ENCODE peak calls at places on chromosomes 1 and 21, in six cellular contexts. One of them, this sample, is unnamed.

GRCh38 chr1:99767996-99768524 is 1.6 kb upstream of the FRRS1 start:
- DNase-seq in uterus: no peak
- DNase-seq in GM23248: no peak
- DNase-seq in aorta: no peak
- DNase-seq in esophagus squamous epithelium: no peak
- DNase-seq in lung: no peak
- DNase-seq in this sample: no peak

GRCh38 chr1:21875621-21876063 is 61.5 kb downstream of the HSPG2 start:
- DNase-seq in lung: no peak
- DNase-seq in aorta: no peak
- DNase-seq in GM23248: no peak
- DNase-seq in esophagus squamous epithelium: no peak
- DNase-seq in uterus: no peak
- DNase-seq in this sample: no peak

GRCh38 chr1:209547626-209548025 is 35.9 kb upstream of the CAMK1G start:
- DNase-seq in lung: no peak
- DNase-seq in aorta: no peak
- DNase-seq in GM23248: no peak
- DNase-seq in esophagus squamous epithelium: no peak
- DNase-seq in uterus: no peak
- DNase-seq in this sample: no peak

GRCh38 chr1:194533641-194534040 is 1347.2 kb upstream of the B3GALT2 start:
- DNase-seq in lung: no peak
- DNase-seq in esophagus squamous epithelium: no peak
- DNase-seq in uterus: no peak
- DNase-seq in GM23248: no peak
- DNase-seq in aorta: no peak
- DNase-seq in this sample: no peak

GRCh38 chr1:82318265-82318664 is 517.5 kb downstream of the ADGRL2 start:
- DNase-seq in uterus: no peak
- DNase-seq in aorta: no peak
- DNase-seq in GM23248: no peak
- DNase-seq in lung: no peak
- DNase-seq in esophagus squamous epithelium: no peak
- DNase-seq in this sample: no peak

GRCh38 chr1:221487781-221488520 is 253.9 kb downstream of the DUSP10 start:
- DNase-seq in esophagus squamous epithelium: no peak
- DNase-seq in aorta: no peak
- DNase-seq in GM23248: peak; percentile 68
- DNase-seq in lung: no peak
- DNase-seq in uterus: no peak
- DNase-seq in this sample: no peak

GRCh38 chr1:227941509-227942020 is 6.2 kb downstream of the WNT9A start:
- DNase-seq in GM23248: no peak
- DNase-seq in lung: no peak
- DNase-seq in esophagus squamous epithelium: no peak
- DNase-seq in uterus: no peak
- DNase-seq in aorta: no peak
- DNase-seq in this sample: no peak

GRCh38 chr1:82225407-82226197 is 424.9 kb downstream of the ADGRL2 start:
- DNase-seq in uterus: no peak
- DNase-seq in lung: no peak
- DNase-seq in GM23248: peak; percentile 53
- DNase-seq in esophagus squamous epithelium: no peak
- DNase-seq in aorta: peak; percentile 43
- DNase-seq in this sample: no peak

GRCh38 chr1:115286431-115287205 is 51.4 kb downstream of the NGF start:
- DNase-seq in GM23248: peak; percentile 56
- DNase-seq in esophagus squamous epithelium: no peak
- DNase-seq in lung: no peak
- DNase-seq in aorta: no peak
- DNase-seq in uterus: no peak
- DNase-seq in this sample: no peak

GRCh38 chr1:43655953-43656352 is 6.0 kb downstream of the KDM4A start:
- DNase-seq in uterus: no peak
- DNase-seq in aorta: no peak
- DNase-seq in GM23248: no peak
- DNase-seq in lung: no peak
- DNase-seq in esophagus squamous epithelium: no peak
- DNase-seq in this sample: no peak

GRCh38 chr1:86750076-86750475 is 45.7 kb downstream of the SH3GLB1 start:
- DNase-seq in lung: no peak
- DNase-seq in esophagus squamous epithelium: no peak
- DNase-seq in uterus: no peak
- DNase-seq in aorta: no peak
- DNase-seq in GM23248: peak; percentile 48
- DNase-seq in this sample: no peak

GRCh38 chr21:26587621-26588260 is 14.7 kb upstream of the CYYR1 start:
- DNase-seq in esophagus squamous epithelium: no peak
- DNase-seq in aorta: no peak
- DNase-seq in uterus: peak; percentile 26
- DNase-seq in lung: no peak
- DNase-seq in GM23248: peak; percentile 74
- DNase-seq in this sample: no peak

GRCh38 chr1:74835046-74835445 is 102.1 kb downstream of the TYW3 start:
- DNase-seq in GM23248: no peak
- DNase-seq in uterus: no peak
- DNase-seq in lung: no peak
- DNase-seq in aorta: no peak
- DNase-seq in esophagus squamous epithelium: no peak
- DNase-seq in this sample: no peak

GRCh38 chr1:184405743-184406142 is 18.9 kb downstream of the C1orf21 start:
- DNase-seq in esophagus squamous epithelium: no peak
- DNase-seq in GM23248: no peak
- DNase-seq in aorta: no peak
- DNase-seq in lung: no peak
- DNase-seq in uterus: no peak
- DNase-seq in this sample: no peak

GRCh38 chr1:185823471-185823870 is 89.3 kb downstream of the HMCN1 start:
- DNase-seq in aorta: no peak
- DNase-seq in uterus: no peak
- DNase-seq in lung: no peak
- DNase-seq in esophagus squamous epithelium: no peak
- DNase-seq in GM23248: peak; percentile 24
- DNase-seq in this sample: no peak

GRCh38 chr1:221874285-221875003 is 132.6 kb upstream of the DUSP10 start:
- DNase-seq in esophagus squamous epithelium: no peak
- DNase-seq in lung: no peak
- DNase-seq in GM23248: peak; percentile 75
- DNase-seq in aorta: no peak
- DNase-seq in uterus: no peak
- DNase-seq in this sample: no peak

GRCh38 chr1:18939398-18940302 is 16.8 kb downstream of the IFFO2 start:
- DNase-seq in aorta: no peak
- DNase-seq in uterus: no peak
- DNase-seq in GM23248: peak; percentile 76
- DNase-seq in esophagus squamous epithelium: no peak
- DNase-seq in lung: no peak
- DNase-seq in this sample: no peak

GRCh38 chr1:99749948-99750347 is 16.5 kb downstream of the FRRS1 start:
- DNase-seq in uterus: no peak
- DNase-seq in aorta: no peak
- DNase-seq in lung: no peak
- DNase-seq in esophagus squamous epithelium: no peak
- DNase-seq in GM23248: no peak
- DNase-seq in this sample: no peak

GRCh38 chr1:171311771-171312558 is 2.0 kb upstream of the FMO4 start:
- DNase-seq in aorta: no peak
- DNase-seq in lung: no peak
- DNase-seq in uterus: no peak
- DNase-seq in GM23248: no peak
- DNase-seq in esophagus squamous epithelium: no peak
- DNase-seq in this sample: no peak

GRCh38 chr1:67530071-67530470 is 99.9 kb upstream of the SERBP1 start:
- DNase-seq in uterus: no peak
- DNase-seq in lung: no peak
- DNase-seq in esophagus squamous epithelium: no peak
- DNase-seq in GM23248: no peak
- DNase-seq in aorta: no peak
- DNase-seq in this sample: no peak

GRCh38 chr1:43068911-43069310 is 103.2 kb downstream of the EBNA1BP2 start:
- DNase-seq in GM23248: no peak
- DNase-seq in uterus: no peak
- DNase-seq in esophagus squamous epithelium: no peak
- DNase-seq in lung: no peak
- DNase-seq in aorta: no peak
- DNase-seq in this sample: no peak

DNA sequence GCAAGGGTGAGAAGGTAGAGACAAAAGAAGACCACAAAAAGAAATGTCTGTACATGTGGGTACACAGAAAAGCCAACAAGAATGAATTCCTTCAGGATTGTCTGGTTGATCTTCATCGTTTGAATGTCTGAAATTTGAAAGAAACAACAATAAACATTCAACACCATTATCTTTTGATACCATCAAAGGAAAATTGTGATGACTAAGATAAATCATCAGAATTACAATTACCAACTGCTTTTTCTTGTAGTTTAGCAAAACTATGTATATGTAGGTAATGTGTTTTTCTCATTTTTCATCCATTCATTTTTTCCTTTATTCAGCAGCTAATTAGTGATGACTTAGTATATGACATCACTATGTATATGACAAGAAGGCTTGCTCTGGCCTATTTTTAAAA is at the start of gene OR10X1:
- DNase-seq in esophagus squamous epithelium: no peak
- DNase-seq in uterus: no peak
- DNase-seq in aorta: no peak
- DNase-seq in GM23248: no peak
- DNase-seq in lung: no peak
- DNase-seq in this sample: no peak
- H3K9me3 ChIP-seq in esophagus squamous epithelium: no peaks in the 10 kb centered on the region
- H3K9me3 ChIP-seq in uterus: no peaks in the 10 kb centered on the region
- H3K9me3 ChIP-seq in aorta: peaks cover 1% of the 10 kb centered on the region
- H3K9me3 ChIP-seq in GM23248: no peaks in the 10 kb centered on the region
- H3K9me3 ChIP-seq in lung: peaks cover 2% of the 10 kb centered on the region
- H3K9me3 ChIP-seq in this sample: no peaks in the 10 kb centered on the region

GRCh38 chr1:41199375-41199774 is 42.7 kb downstream of the SCMH1 start:
- DNase-seq in aorta: no peak
- DNase-seq in GM23248: no peak
- DNase-seq in uterus: no peak
- DNase-seq in esophagus squamous epithelium: no peak
- DNase-seq in lung: no peak
- DNase-seq in this sample: no peak
- H3K9me3 ChIP-seq in aorta: no peaks in the 10 kb centered on the region
- H3K9me3 ChIP-seq in GM23248: no peaks in the 10 kb centered on the region
- H3K9me3 ChIP-seq in uterus: peaks cover 3% of the 10 kb centered on the region
- H3K9me3 ChIP-seq in esophagus squamous epithelium: no peaks in the 10 kb centered on the region
- H3K9me3 ChIP-seq in lung: no peaks in the 10 kb centered on the region
- H3K9me3 ChIP-seq in this sample: no peaks in the 10 kb centered on the region

GRCh38 chr1:2940178-2940577 is 81.1 kb upstream of the ACTRT2 start:
- DNase-seq in uterus: no peak
- DNase-seq in aorta: no peak
- DNase-seq in lung: no peak
- DNase-seq in esophagus squamous epithelium: no peak
- DNase-seq in GM23248: no peak
- DNase-seq in this sample: no peak
- H3K9me3 ChIP-seq in uterus: peaks cover 5% of the 10 kb centered on the region
- H3K9me3 ChIP-seq in aorta: no peaks in the 10 kb centered on the region
- H3K9me3 ChIP-seq in lung: peaks cover 31% of the 10 kb centered on the region
- H3K9me3 ChIP-seq in esophagus squamous epithelium: peaks cover 9% of the 10 kb centered on the region
- H3K9me3 ChIP-seq in GM23248: no peaks in the 10 kb centered on the region
- H3K9me3 ChIP-seq in this sample: no peaks in the 10 kb centered on the region

DNA sequence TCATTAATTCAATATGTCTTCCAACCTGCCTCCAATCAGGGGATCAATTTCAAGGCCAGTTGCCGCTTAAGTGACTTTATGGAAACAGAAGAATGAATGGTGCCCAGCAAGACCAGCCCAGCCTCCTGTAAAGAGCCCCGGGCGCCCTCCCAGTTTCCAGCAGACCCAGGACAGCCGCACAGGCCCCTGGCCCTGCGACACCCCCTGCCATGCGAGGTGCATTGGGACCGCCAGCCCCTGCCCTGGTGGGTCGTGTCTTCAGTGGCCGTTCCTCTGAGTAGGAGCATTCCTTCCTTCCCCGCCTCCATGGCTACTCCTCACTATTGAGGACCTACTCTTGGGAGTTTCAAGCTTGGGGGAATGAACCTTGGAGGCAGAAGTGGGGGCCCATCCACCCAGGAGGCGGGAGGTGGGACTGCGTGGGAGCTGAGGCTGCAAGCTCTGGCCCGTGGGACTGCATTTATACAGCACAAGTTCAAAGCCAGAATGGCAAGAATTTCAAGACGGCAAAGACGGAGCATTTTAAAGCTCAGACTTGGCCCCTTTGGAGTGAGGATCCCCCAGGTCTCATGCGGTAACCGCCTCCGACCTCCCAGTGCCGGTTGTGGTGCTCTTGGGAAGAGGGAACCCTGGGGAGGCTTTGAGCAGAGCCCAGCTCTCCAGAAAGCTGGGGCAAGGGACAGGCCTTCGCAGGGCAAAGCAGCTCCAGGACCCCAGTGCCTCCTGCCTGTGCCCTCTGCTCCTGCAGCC is 73.1 kb upstream of the ACTRT2 start:
- DNase-seq in lung: no peak
- DNase-seq in uterus: no peak
- DNase-seq in aorta: peak; percentile 16
- DNase-seq in GM23248: no peak
- DNase-seq in esophagus squamous epithelium: no peak
- DNase-seq in this sample: no peak
- H3K9me3 ChIP-seq in lung: peaks cover 13% of the 10 kb centered on the region
- H3K9me3 ChIP-seq in uterus: no peaks in the 10 kb centered on the region
- H3K9me3 ChIP-seq in aorta: no peaks in the 10 kb centered on the region
- H3K9me3 ChIP-seq in GM23248: no peaks in the 10 kb centered on the region
- H3K9me3 ChIP-seq in esophagus squamous epithelium: no peaks in the 10 kb centered on the region
- H3K9me3 ChIP-seq in this sample: no peaks in the 10 kb centered on the region

DNA sequence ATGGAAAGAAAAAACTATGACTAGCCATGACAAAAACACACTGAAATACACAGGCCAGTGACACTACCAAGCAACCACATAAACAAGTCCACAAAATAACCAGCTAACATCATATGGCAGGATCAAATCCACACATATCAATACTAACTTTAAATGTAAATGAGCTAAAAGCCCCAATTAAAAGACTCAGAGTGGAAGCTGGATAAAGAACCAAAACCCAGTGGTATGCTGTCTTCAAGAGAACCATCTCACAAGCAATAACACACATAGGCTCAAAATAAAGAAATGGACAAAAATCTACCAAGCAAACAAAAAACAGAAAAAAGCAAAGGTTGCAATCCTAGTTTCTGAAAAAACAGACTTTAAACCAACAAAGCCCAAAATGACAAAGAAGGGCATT is 476.2 kb upstream of the BEND5 start:
- DNase-seq in uterus: no peak
- DNase-seq in lung: no peak
- DNase-seq in aorta: no peak
- DNase-seq in GM23248: no peak
- DNase-seq in esophagus squamous epithelium: no peak
- DNase-seq in this sample: no peak
- H3K9me3 ChIP-seq in uterus: no peaks in the 10 kb centered on the region
- H3K9me3 ChIP-seq in lung: peaks cover 11% of the 10 kb centered on the region
- H3K9me3 ChIP-seq in aorta: peaks cover 3% of the 10 kb centered on the region
- H3K9me3 ChIP-seq in GM23248: no peaks in the 10 kb centered on the region
- H3K9me3 ChIP-seq in esophagus squamous epithelium: no peaks in the 10 kb centered on the region
- H3K9me3 ChIP-seq in this sample: no peaks in the 10 kb centered on the region

DNA sequence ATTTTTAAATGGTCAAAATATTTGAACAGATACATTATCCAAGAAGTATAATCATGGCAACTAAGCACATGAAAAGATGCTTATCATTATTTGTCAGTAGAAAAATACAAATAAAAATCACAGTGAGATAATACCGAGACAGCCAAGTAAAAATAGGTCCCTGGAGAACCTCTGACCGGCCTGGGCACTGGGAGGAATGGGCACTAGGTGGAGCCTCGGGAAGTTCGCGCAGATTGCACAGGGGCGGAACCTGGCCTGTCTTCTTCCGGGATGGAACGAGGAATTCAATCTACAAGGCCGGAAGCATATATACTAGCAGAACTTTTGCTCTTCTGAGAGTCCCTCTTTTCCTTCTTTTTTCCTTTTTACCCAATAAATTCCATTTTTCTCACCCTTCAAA is 148.5 kb upstream of the CHRM3 start:
- DNase-seq in uterus: no peak
- DNase-seq in lung: no peak
- DNase-seq in aorta: no peak
- DNase-seq in esophagus squamous epithelium: no peak
- DNase-seq in GM23248: no peak
- DNase-seq in this sample: no peak
- H3K9me3 ChIP-seq in uterus: no peaks in the 10 kb centered on the region
- H3K9me3 ChIP-seq in lung: no peaks in the 10 kb centered on the region
- H3K9me3 ChIP-seq in aorta: no peaks in the 10 kb centered on the region
- H3K9me3 ChIP-seq in esophagus squamous epithelium: no peaks in the 10 kb centered on the region
- H3K9me3 ChIP-seq in GM23248: no peaks in the 10 kb centered on the region
- H3K9me3 ChIP-seq in this sample: no peaks in the 10 kb centered on the region

This sample was measured in T-helper 17 cell.